ENCODE peak calls at places on chromosome 2, in six cellular contexts. E is HTR-8/SVneo, P is fibroblast of pulmonary artery, M is RWPE1, V is pulmonary artery endothelial cell, B is Caki2. X is an unnamed sample.

GRCh38 chr2:41711736-41712135 is 336.1 kb upstream of the PKDCC start:
- DNase-seq in E (no peak), P (no peak), M (no peak), V (no peak), B (peak), X (no peak)

GRCh38 chr2:161913865-161914264 is 160.2 kb downstream of the DPP4 start:
- DNase-seq in E (peak), P (peak), M (peak), V (peak), B (peak), X (peak)

GRCh38 chr2:239773377-239774141 is 251.6 kb downstream of the NDUFA10 start:
- DNase-seq in E (no peak), P (no peak), M (no peak), V (no peak), B (no peak), X (no peak)

GRCh38 chr2:195037072-195037471 is 620.0 kb upstream of the SLC39A10 start:
- DNase-seq in E (no peak), P (no peak), M (no peak), V (no peak), B (peak), X (no peak)

GRCh38 chr2:210392469-210392881 is 77.5 kb upstream of the MYL1 start:
- DNase-seq in E (no peak), P (no peak), M (no peak), V (no peak), B (no peak), X (no peak)

GRCh38 chr2:75099521-75099922 is 99.8 kb downstream of the TACR1 start:
- DNase-seq in E (no peak), P (no peak), M (no peak), V (no peak), B (peak), X (peak)

GRCh38 chr2:55992465-55992864 is 68.9 kb upstream of the EFEMP1 start:
- DNase-seq in E (peak), P (peak), M (peak), V (peak), B (peak), X (peak)

GRCh38 chr2:213253162-213253561 is 31.1 kb upstream of the SPAG16 start:
- DNase-seq in E (no peak), P (no peak), M (no peak), V (no peak), B (no peak), X (no peak)

GRCh38 chr2:111678651-111679050 is 205.3 kb downstream of the ANAPC1 start:
- DNase-seq in E (no peak), P (no peak), M (no peak), V (no peak), B (peak), X (peak)